ENCODE peak calls at places on chromosomes 13 and 19, in six cellular contexts. F is iris pigment epithelial cell; W is T-helper 17 cell; A is activated CD4-positive, alpha-beta memory T cell treated with anti-CD3 and anti-CD28 coated beads for 36 hours; C is heart right ventricle; P is G401. O is an unnamed sample.

GRCh38 chr13:113219311-113219940 is 10.0 kb downstream of the CUL4A start:
- DNase-seq in F (no peak), W (no peak), A (no peak), C (no peak), P (no peak), O (no peak)

GRCh38 chr13:47826481-47826880 is 174.6 kb downstream of the SUCLA2 start:
- DNase-seq in F (peak), W (no peak), A (no peak), C (no peak), P (no peak), O (peak)

GRCh38 chr13:112464720-112465119 is 88.6 kb downstream of the SPACA7 start:
- DNase-seq in F (no peak), W (no peak), A (no peak), C (no peak), P (no peak), O (no peak)

GRCh38 chr19:46755077-46755852 is 9.0 kb upstream of the STRN4 start:
- DNase-seq in F (peak), W (no peak), A (no peak), C (no peak), P (no peak), O (no peak)

GRCh38 chr19:51417107-51417806 is at the start of gene SIGLEC10:
- DNase-seq in F (no peak), W (no peak), A (peak), C (peak), P (no peak), O (no peak)

GRCh38 chr19:10858204-10858828 is 10.1 kb downstream of the C19orf38 start:
- DNase-seq in F (no peak), W (peak), A (peak), C (no peak), P (no peak), O (no peak)

GRCh38 chr19:40392894-40393517 is 3.0 kb upstream of the HIPK4 start:
- DNase-seq in F (no peak), W (no peak), A (no peak), C (no peak), P (no peak), O (no peak)

GRCh38 chr13:21435710-21436151 is 23.4 kb downstream of the ZDHHC20 start:
- DNase-seq in F (peak), W (no peak), A (peak), C (peak), P (no peak), O (peak)

O was measured in brain microvascular endothelial cell.